ENCODE peak calls at places on chromosomes 1 and 21, in five cellular contexts. I is prostate gland, N is A549, K is K562, U is ovary. G is an unnamed sample.
A peak's percentile ranks its signal among the peaks of the same experiment; 100 is the strongest.

GRCh38 chr1:166390406-166390805 is 223.6 kb upstream of the FAM78B start:
- DNase-seq in K (no peak), N (no peak), I (no peak), U (no peak), G (no peak)

GRCh38 chr21:41931041-41931451 is 22.8 kb downstream of the C2CD2 start:
- DNase-seq in N (no peak), K (no peak), U (no peak), I (no peak), G (no peak)

GRCh38 chr1:24640288-24640687 is 2.8 kb upstream of the SRRM1 start:
- DNase-seq in N (no peak), K (no peak), I (no peak), U (peak; percentile 41), G (no peak)

GRCh38 chr1:182337736-182338571 is 53.6 kb downstream of the GLUL start:
- DNase-seq in K (peak; percentile 90), I (no peak), N (no peak), U (peak; percentile 50), G (peak; percentile 31)

GRCh38 chr1:89041055-89041707 is 18.5 kb upstream of the GBP3 start:
- DNase-seq in U (no peak), K (no peak), I (no peak), N (no peak), G (no peak)

GRCh38 chr1:43529206-43529731 is 1.4 kb upstream of the PTPRF start:
- DNase-seq in I (peak; percentile 86), U (peak; percentile 90), N (peak; percentile 87), K (peak; percentile 86), G (peak; percentile 88)

GRCh38 chr1:156661932-156662587 is 15.1 kb downstream of the NES start:
- DNase-seq in U (no peak), N (no peak), K (no peak), I (no peak), G (no peak)

GRCh38 chr1:27886353-27886679 is 14.0 kb downstream of the THEMIS2 start:
- DNase-seq in I (no peak), K (no peak), U (no peak), N (no peak), G (no peak)

GRCh38 chr1:20661235-20662109 is at the start of gene DDOST:
- DNase-seq in I (peak; percentile 95), N (peak; percentile 95), U (peak; percentile 94), K (peak; percentile 100), G (peak; percentile 98)
- TF ChIP-seq POLR2A in I (peak; percentile 15), N (peak; percentile 53), U (peak; percentile 36), K (peak; percentile 94), G (no peak)

GRCh38 chr1:68493193-68493592 is 3.7 kb downstream of the DEPDC1 start:
- DNase-seq in I (no peak), K (no peak), U (no peak), N (no peak), G (no peak)

GRCh38 chr1:68495968-68496679 is 758 bp downstream of the DEPDC1 start:
- DNase-seq in U (no peak), N (peak; percentile 12), K (peak; percentile 8), I (no peak), G (no peak)

GRCh38 chr1:68495532-68495931 is 1.4 kb downstream of the DEPDC1 start:
- DNase-seq in U (no peak), K (peak; percentile 9), N (no peak), I (no peak), G (no peak)

GRCh38 chr1:68497358-68497698 is 446 bp upstream of the DEPDC1 start:
- DNase-seq in I (no peak), K (no peak), U (no peak), N (no peak), G (no peak)

GRCh38 chr1:68496680-68497357 is at the start of gene DEPDC1:
- DNase-seq in U (peak; percentile 89), N (peak; percentile 91), K (peak; percentile 96), I (peak; percentile 94), G (peak; percentile 93)
- TF ChIP-seq CTCF in U (no peak), N (no peak), K (no peak), I (no peak), G (no peak)

GRCh38 chr1:31912087-31912780 is 25.9 kb downstream of the PTP4A2 start:
- DNase-seq in U (no peak), K (no peak), N (no peak), I (no peak), G (no peak)

GRCh38 chr1:31910933-31911332 is 27.2 kb downstream of the PTP4A2 start:
- DNase-seq in N (no peak), U (no peak), K (no peak), I (peak; percentile 10), G (no peak)

GRCh38 chr1:31915438-31915837 is 22.7 kb downstream of the PTP4A2 start:
- DNase-seq in K (no peak), N (no peak), U (no peak), I (no peak), G (no peak)

GRCh38 chr1:31913968-31914367 is 24.2 kb downstream of the PTP4A2 start:
- DNase-seq in U (no peak), K (no peak), N (no peak), I (no peak), G (no peak)

GRCh38 chr1:31912839-31913239 is 25.3 kb downstream of the PTP4A2 start:
- DNase-seq in U (no peak), I (no peak), K (no peak), N (no peak), G (no peak)
- TF ChIP-seq POLR2A in U (no peak), I (no peak), K (no peak), N (no peak), G (no peak)

GRCh38 chr21:38945536-38946245 is 140.0 kb downstream of the ETS2 start:
- DNase-seq in U (no peak), N (no peak), I (no peak), K (no peak), G (no peak)

GRCh38 chr21:38948377-38948776 is 142.6 kb downstream of the ETS2 start:
- DNase-seq in U (no peak), K (no peak), N (no peak), I (no peak), G (no peak)

GRCh38 chr21:38942617-38943245 is 137.0 kb downstream of the ETS2 start:
- DNase-seq in I (no peak), U (no peak), N (no peak), K (no peak), G (no peak)

GRCh38 chr21:38948981-38949380 is 143.3 kb downstream of the ETS2 start:
- DNase-seq in U (no peak), N (no peak), I (no peak), K (no peak), G (no peak)

GRCh38 chr21:38944903-38945302 is 139.2 kb downstream of the ETS2 start:
- DNase-seq in K (no peak), I (no peak), U (no peak), N (no peak), G (no peak)
- TF ChIP-seq CTCF in K (no peak), I (no peak), U (no peak), N (no peak), G (no peak)

GRCh38 chr21:44700101-44701022 is 3.4 kb downstream of the KRTAP10-12 start:
- DNase-seq in I (no peak), N (no peak), U (no peak), K (no peak), G (no peak)
- TF ChIP-seq POLR2A in I (no peak), N (no peak), U (no peak), K (no peak), G (no peak)

DNA sequence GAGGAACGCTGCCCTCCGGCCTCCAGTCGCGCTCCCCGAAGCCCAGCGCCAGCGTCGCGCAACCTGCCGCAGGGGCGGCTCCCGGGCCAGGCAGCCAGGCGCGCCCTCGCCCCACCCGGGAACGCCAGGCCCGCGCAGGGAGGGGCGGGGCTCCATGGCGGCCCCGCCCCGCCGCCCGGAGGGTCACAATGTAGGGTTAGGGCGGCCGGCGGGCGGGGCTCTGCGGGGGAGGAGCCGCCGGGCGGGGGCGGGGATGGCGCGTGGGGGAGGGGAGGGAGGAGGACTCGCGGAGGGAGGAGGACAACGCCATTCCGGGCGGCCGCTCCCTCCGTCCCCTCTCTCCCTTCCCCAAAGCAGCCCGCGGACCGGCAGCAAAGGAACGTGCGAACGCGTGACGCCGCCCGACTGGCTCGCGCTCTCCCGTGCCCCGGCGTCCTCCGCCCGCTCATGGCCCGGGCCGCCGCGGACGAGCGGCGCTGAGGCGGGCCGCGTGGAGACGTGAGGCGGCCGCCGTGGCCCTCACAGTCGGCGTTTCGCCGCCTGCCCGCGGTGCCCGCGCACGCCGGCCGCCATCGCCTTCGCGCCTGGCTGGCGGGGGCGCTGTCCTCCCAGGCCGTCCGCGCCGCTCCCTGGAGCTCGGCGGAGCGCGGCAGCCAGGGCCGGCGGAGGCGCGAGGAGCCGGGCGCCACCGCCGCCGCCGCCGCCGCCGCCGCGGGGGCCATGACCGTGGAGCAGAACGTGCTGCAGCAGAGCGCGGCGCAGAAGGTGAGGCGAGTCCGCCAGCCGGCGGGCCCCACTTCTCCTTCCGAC is at the start of gene USP25:
- DNase-seq in N (peak; percentile 80), U (peak; percentile 90), I (peak; percentile 90), K (peak; percentile 97), G (peak; percentile 89)
- TF ChIP-seq CTCF in N (peak; percentile 40), U (no peak), I (no peak), K (peak; percentile 33), G (no peak)

GRCh38 chr1:177849130-177849529 is 120.7 kb downstream of the SEC16B start:
- DNase-seq in U (no peak), I (no peak), N (no peak), K (no peak), G (no peak)
- TF ChIP-seq POLR2A in U (no peak), I (no peak), N (no peak), K (no peak), G (no peak)

DNA sequence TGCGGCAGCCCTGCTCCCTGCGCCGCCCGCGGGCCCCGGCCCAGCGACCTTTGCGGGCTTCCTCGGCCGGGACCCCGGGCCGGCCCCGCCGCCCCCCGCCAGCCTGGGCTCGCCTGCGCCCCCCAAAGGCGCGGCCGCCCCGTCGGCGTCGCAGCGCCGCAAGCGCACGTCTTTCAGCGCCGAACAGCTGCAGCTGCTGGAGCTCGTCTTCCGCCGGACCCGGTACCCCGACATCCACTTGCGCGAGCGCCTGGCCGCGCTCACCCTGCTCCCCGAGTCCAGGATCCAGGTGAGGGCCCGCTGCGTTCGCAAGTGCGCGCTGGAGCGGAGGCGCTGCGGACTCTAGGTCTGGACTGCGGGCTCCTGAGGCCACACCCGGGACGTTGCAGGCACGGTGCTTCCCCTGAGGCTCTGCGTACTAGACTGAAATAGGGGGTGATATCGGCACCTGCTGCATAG is 351 bp downstream of the MIXL1 start:
- DNase-seq in I (no peak), K (no peak), N (peak; percentile 15), U (peak; percentile 31), G (no peak)
- TF ChIP-seq CTCF in I (no peak), K (peak; percentile 20), N (peak; percentile 50), U (no peak), G (no peak)

GRCh38 chr1:234607091-234608025 is 2.6 kb downstream of the IRF2BP2 start:
- DNase-seq in N (peak; percentile 70), U (peak; percentile 54), I (no peak), K (peak; percentile 46), G (peak; percentile 87)
- TF ChIP-seq POLR2A in N (no peak), U (no peak), I (peak; percentile 13), K (no peak), G (no peak)

GRCh38 chr1:13825033-13825432 is 125.0 kb downstream of the PRDM2 start:
- DNase-seq in N (no peak), I (no peak), K (no peak), U (peak; percentile 15), G (no peak)
- TF ChIP-seq CTCF in N (no peak), I (no peak), K (peak; percentile 16), U (no peak), G (no peak)

G was measured in lower leg skin.